ENCODE peak calls at places on chromosomes 5 and 9, in four cellular contexts. One of them, this sample, is unnamed. For H3K4me1, the result is how much of the 10 kb centered on the place peaks cover.

GRCh38 chr5:130335116-130335515 is 430.9 kb downstream of the CHSY3 start:
- DNase-seq in mesendoderm: no peak
- DNase-seq in IMR-90: no peak
- DNase-seq in H1: no peak
- DNase-seq in this sample: no peak

GRCh38 chr5:169719360-169720314 is 82.6 kb downstream of the DOCK2 start:
- DNase-seq in mesendoderm: no peak
- DNase-seq in IMR-90: no peak
- DNase-seq in H1: no peak
- DNase-seq in this sample: no peak

GRCh38 chr9:137664676-137665075 is 45.9 kb downstream of the EHMT1 start:
- DNase-seq in mesendoderm: no peak
- DNase-seq in IMR-90: no peak
- DNase-seq in H1: no peak
- DNase-seq in this sample: no peak

GRCh38 chr9:75823136-75823535 is 67.3 kb upstream of the PCSK5 start:
- DNase-seq in mesendoderm: no peak
- DNase-seq in IMR-90: no peak
- DNase-seq in H1: no peak
- DNase-seq in this sample: no peak

GRCh38 chr5:73338201-73339126 is 110.1 kb downstream of the FOXD1 start:
- DNase-seq in mesendoderm: no peak
- DNase-seq in IMR-90: peak
- DNase-seq in H1: no peak
- DNase-seq in this sample: no peak

GRCh38 chr5:15510816-15511215 is 10.8 kb downstream of the FBXL7 start:
- DNase-seq in mesendoderm: no peak
- DNase-seq in IMR-90: peak
- DNase-seq in H1: no peak
- DNase-seq in this sample: no peak

GRCh38 chr5:115489725-115490124 is 54.9 kb downstream of the FEM1C start:
- DNase-seq in mesendoderm: no peak
- DNase-seq in IMR-90: no peak
- DNase-seq in H1: no peak
- DNase-seq in this sample: no peak

GRCh38 chr5:103867857-103868598 is 305.4 kb upstream of the NUDT12 start:
- DNase-seq in mesendoderm: no peak
- DNase-seq in IMR-90: no peak
- DNase-seq in H1: no peak
- DNase-seq in this sample: no peak

GRCh38 chr5:175741556-175741955 is 83.7 kb downstream of the HRH2 start:
- DNase-seq in mesendoderm: no peak
- DNase-seq in IMR-90: no peak
- DNase-seq in H1: no peak
- DNase-seq in this sample: no peak

GRCh38 chr5:77960863-77961396 is 184.8 kb upstream of the TBCA start:
- DNase-seq in mesendoderm: peak
- DNase-seq in IMR-90: no peak
- DNase-seq in H1: no peak
- DNase-seq in this sample: no peak

GRCh38 chr5:158543539-158544387 is 556.0 kb downstream of the EBF1 start:
- DNase-seq in mesendoderm: no peak
- DNase-seq in IMR-90: peak
- DNase-seq in H1: no peak
- DNase-seq in this sample: no peak

GRCh38 chr5:32461441-32462120 is 17.0 kb upstream of the ZFR start:
- DNase-seq in mesendoderm: no peak
- DNase-seq in IMR-90: peak
- DNase-seq in H1: no peak
- DNase-seq in this sample: no peak

GRCh38 chr5:17255471-17256016 is 38.1 kb downstream of the BASP1 start:
- DNase-seq in mesendoderm: no peak
- DNase-seq in IMR-90: no peak
- DNase-seq in H1: no peak
- DNase-seq in this sample: no peak

GRCh38 chr5:116557669-116558271 is 16.9 kb downstream of the SEMA6A start:
- DNase-seq in mesendoderm: peak
- DNase-seq in IMR-90: peak
- DNase-seq in H1: no peak
- DNase-seq in this sample: no peak

GRCh38 chr5:173123416-173123815 is 20.9 kb upstream of the BNIP1 start:
- DNase-seq in mesendoderm: no peak
- DNase-seq in IMR-90: peak
- DNase-seq in H1: no peak
- DNase-seq in this sample: no peak

GRCh38 chr5:158514353-158514960 is 585.3 kb downstream of the EBF1 start:
- DNase-seq in mesendoderm: no peak
- DNase-seq in IMR-90: peak
- DNase-seq in H1: no peak
- DNase-seq in this sample: no peak

GRCh38 chr9:447230-448025 is 232.8 kb downstream of the DOCK8 start:
- DNase-seq in mesendoderm: no peak
- DNase-seq in IMR-90: peak
- DNase-seq in H1: no peak
- DNase-seq in this sample: no peak

GRCh38 chr5:176521699-176522263 is 15.4 kb downstream of the RNF44 start:
- DNase-seq in mesendoderm: no peak
- DNase-seq in IMR-90: no peak
- DNase-seq in H1: no peak
- DNase-seq in this sample: no peak

GRCh38 chr5:98872679-98873078 is 56.1 kb downstream of the CHD1 start:
- DNase-seq in mesendoderm: no peak
- DNase-seq in IMR-90: peak
- DNase-seq in H1: no peak
- DNase-seq in this sample: no peak

GRCh38 chr9:97705354-97705950 is 8.3 kb upstream of the XPA start:
- DNase-seq in mesendoderm: no peak
- DNase-seq in IMR-90: no peak
- DNase-seq in H1: no peak
- DNase-seq in this sample: no peak

GRCh38 chr5:169607882-169608281 is 24.3 kb downstream of the SPDL1 start:
- DNase-seq in mesendoderm: no peak
- DNase-seq in IMR-90: no peak
- DNase-seq in H1: no peak
- DNase-seq in this sample: no peak

GRCh38 chr9:114096041-114096511 is 3.0 kb downstream of the KIF12 start:
- DNase-seq in mesendoderm: peak
- DNase-seq in IMR-90: no peak
- DNase-seq in H1: no peak
- DNase-seq in this sample: peak

GRCh38 chr9:114096866-114097612 is 2.1 kb downstream of the KIF12 start:
- DNase-seq in mesendoderm: no peak
- DNase-seq in IMR-90: no peak
- DNase-seq in H1: no peak
- DNase-seq in this sample: no peak

GRCh38 chr9:114093761-114094505 is 5.2 kb downstream of the KIF12 start:
- DNase-seq in mesendoderm: no peak
- DNase-seq in IMR-90: no peak
- DNase-seq in H1: no peak
- DNase-seq in this sample: peak

GRCh38 chr9:114093031-114093471 is 6.0 kb downstream of the KIF12 start:
- DNase-seq in mesendoderm: no peak
- DNase-seq in IMR-90: no peak
- DNase-seq in H1: no peak
- DNase-seq in this sample: peak

GRCh38 chr9:114094971-114095370 is 4.1 kb downstream of the KIF12 start:
- DNase-seq in mesendoderm: no peak
- DNase-seq in IMR-90: no peak
- DNase-seq in H1: no peak
- DNase-seq in this sample: no peak
- H4K5ac ChIP-seq in mesendoderm: no peak
- H4K5ac ChIP-seq in IMR-90: no peak
- H4K5ac ChIP-seq in H1: no peak
- H4K5ac ChIP-seq in this sample: no peak

DNA sequence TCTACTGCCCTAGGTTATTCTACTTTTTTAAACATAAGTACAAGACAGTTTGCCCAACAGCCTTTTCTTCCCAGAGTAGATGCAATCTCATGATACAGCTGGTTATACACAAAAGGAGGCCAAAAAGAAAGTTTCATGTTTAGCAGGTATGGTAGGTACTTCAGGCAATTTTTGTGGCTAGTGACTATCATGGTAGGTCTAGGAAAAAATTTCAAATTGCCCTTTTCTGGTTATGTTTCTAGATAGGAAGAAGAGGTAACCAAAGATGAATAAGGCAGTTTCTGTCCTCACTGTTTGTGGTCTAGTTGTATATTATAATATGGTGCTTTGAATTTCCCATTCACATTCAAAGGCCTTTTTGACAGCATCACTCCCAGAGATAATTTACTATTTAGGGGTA is 19.7 kb downstream of the MEGF9 start:
- DNase-seq in mesendoderm: no peak
- DNase-seq in IMR-90: no peak
- DNase-seq in H1: no peak
- DNase-seq in this sample: no peak
- H3K4me1 ChIP-seq in mesendoderm: under half
- H3K4me1 ChIP-seq in IMR-90: under half
- H3K4me1 ChIP-seq in H1: under half
- H3K4me1 ChIP-seq in this sample: under half

GRCh38 chr5:136780518-136780917 is 415.2 kb upstream of the TRPC7 start:
- DNase-seq in mesendoderm: peak
- DNase-seq in IMR-90: no peak
- DNase-seq in H1: no peak
- DNase-seq in this sample: no peak
- H3K56ac ChIP-seq in mesendoderm: no peak
- H3K56ac ChIP-seq in IMR-90: no peak
- H3K56ac ChIP-seq in H1: no peak
- H3K56ac ChIP-seq in this sample: no peak

GRCh38 chr9:87771251-87772006 is 45.5 kb downstream of the CTSL start:
- DNase-seq in mesendoderm: peak
- DNase-seq in IMR-90: no peak
- DNase-seq in H1: peak
- DNase-seq in this sample: peak
- H4K5ac ChIP-seq in mesendoderm: no peak
- H4K5ac ChIP-seq in IMR-90: no peak
- H4K5ac ChIP-seq in H1: peak
- H4K5ac ChIP-seq in this sample: no peak

DNA sequence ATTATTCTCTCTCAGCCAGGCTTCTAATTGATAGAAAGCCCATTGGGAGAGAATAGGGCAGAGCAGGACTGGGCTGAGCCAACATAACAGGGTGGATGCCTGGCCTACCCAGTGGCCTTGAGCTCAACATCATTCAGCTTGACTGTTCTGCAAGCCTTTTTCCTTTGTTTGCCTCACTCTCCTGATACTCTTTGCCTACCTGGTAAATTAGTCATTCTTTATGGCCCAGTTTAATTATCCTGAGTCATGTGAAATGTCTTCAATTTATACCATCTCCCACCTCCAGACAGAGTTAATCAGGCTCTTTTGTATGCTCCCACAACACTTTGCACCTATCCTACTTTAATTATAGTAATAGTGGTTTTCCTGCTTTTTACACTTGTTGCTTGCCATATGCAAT is 13.6 kb downstream of the GLRA1 start:
- DNase-seq in mesendoderm: no peak
- DNase-seq in IMR-90: no peak
- DNase-seq in H1: no peak
- DNase-seq in this sample: no peak
- H3K4me1 ChIP-seq in mesendoderm: under half
- H3K4me1 ChIP-seq in IMR-90: under half
- H3K4me1 ChIP-seq in H1: under half
- H3K4me1 ChIP-seq in this sample: under half